ENCODE peak calls at places on chromosomes 11 and 22, in nine cellular contexts. U is coronary artery, L is thoracic aorta, K is endodermal cell, D is heart left ventricle, O is astrocyte of the spinal cord, C is tibial nerve, S is suprapubic skin, V is B cell. E is an unnamed sample.

GRCh38 chr11:128728767-128729587 is 35.1 kb downstream of the FLI1 start:
- DNase-seq in V (no peak), L (no peak), D (no peak), S (no peak), C (no peak), U (no peak), K (no peak), O (no peak), E (no peak)

GRCh38 chr22:27726726-27727449 is 74.7 kb downstream of the MN1 start:
- DNase-seq in S (peak), V (no peak), K (peak), D (peak), O (peak), C (no peak), L (no peak), U (peak), E (peak)

GRCh38 chr11:111355956-111356659 is 23.0 kb downstream of the POU2AF1 start:
- DNase-seq in D (no peak), V (no peak), U (no peak), S (no peak), L (no peak), O (no peak), K (no peak), C (no peak), E (no peak)

GRCh38 chr11:72100462-72100861 is 2.6 kb downstream of the LAMTOR1 start:
- DNase-seq in V (no peak), U (no peak), S (no peak), K (no peak), C (no peak), D (no peak), O (no peak), L (no peak), E (no peak)

GRCh38 chr11:94183886-94184264 is 55.2 kb downstream of the PANX1 start:
- DNase-seq in O (peak), L (no peak), K (peak), C (peak), V (peak), S (no peak), U (no peak), D (peak), E (no peak)

GRCh38 chr11:118304227-118304808 is at the start of gene CD3E:
- DNase-seq in O (no peak), L (no peak), D (no peak), C (no peak), S (no peak), V (no peak), K (no peak), U (no peak), E (no peak)

GRCh38 chr11:72519220-72519881 is 85.0 kb upstream of the CLPB start:
- DNase-seq in O (no peak), K (no peak), L (no peak), C (no peak), S (no peak), V (no peak), D (no peak), U (no peak), E (no peak)

GRCh38 chr11:71139516-71140205 is 112.7 kb downstream of the SHANK2 start:
- DNase-seq in C (no peak), S (no peak), O (peak), L (no peak), V (no peak), D (peak), K (no peak), U (no peak), E (no peak)

GRCh38 chr11:62974848-62975522 is 9.8 kb downstream of the SLC22A6 start:
- DNase-seq in L (no peak), D (peak), O (no peak), C (no peak), S (no peak), K (peak), V (no peak), U (peak), E (no peak)

GRCh38 chr11:125123947-125124633 is 12.7 kb upstream of the TMEM218 start:
- DNase-seq in K (peak), D (peak), S (no peak), C (no peak), U (no peak), O (peak), L (no peak), V (peak), E (no peak)

GRCh38 chr11:2257023-2257700 is 13.2 kb downstream of the ASCL2 start:
- DNase-seq in O (no peak), D (no peak), L (no peak), S (peak), C (no peak), V (no peak), U (no peak), K (peak), E (no peak)

GRCh38 chr22:37212174-37212906 is at the start of gene SSTR3:
- DNase-seq in K (peak), O (no peak), D (no peak), C (no peak), L (no peak), U (no peak), S (no peak), V (peak), E (peak)

GRCh38 chr11:64920124-64920523 is 3.1 kb upstream of the ATG2A start:
- DNase-seq in L (no peak), K (no peak), V (no peak), D (no peak), U (no peak), C (no peak), O (no peak), S (no peak), E (no peak)

GRCh38 chr22:20436309-20437252 is 1.0 kb downstream of the SCARF2 start:
- DNase-seq in S (no peak), K (peak), V (peak), U (no peak), L (no peak), C (no peak), D (no peak), O (peak), E (no peak)

GRCh38 chr11:126352934-126353801 is 2.3 kb upstream of the ST3GAL4 start:
- DNase-seq in V (no peak), S (peak), L (no peak), C (no peak), K (no peak), D (no peak), O (peak), U (no peak), E (no peak)

GRCh38 chr22:38167988-38168407 is 13.6 kb downstream of the PLA2G6 start:
- DNase-seq in C (no peak), V (no peak), O (no peak), S (no peak), L (no peak), U (peak), K (no peak), D (peak), E (no peak)

GRCh38 chr11:124748100-124748418 is 4.0 kb downstream of the VSIG2 start:
- DNase-seq in V (no peak), S (no peak), L (no peak), U (no peak), K (no peak), D (no peak), O (no peak), C (no peak), E (no peak)

GRCh38 chr11:105181100-105181499 is 41.5 kb upstream of the CARD18 start:
- DNase-seq in S (no peak), U (no peak), L (no peak), O (peak), C (no peak), V (no peak), D (peak), K (no peak), E (no peak)

GRCh38 chr11:1517117-1518005 is 30.8 kb upstream of the MOB2 start:
- DNase-seq in U (no peak), K (no peak), D (no peak), V (no peak), L (no peak), C (no peak), S (no peak), O (no peak), E (no peak)

GRCh38 chr11:117663389-117663788 is 133.6 kb downstream of the DSCAML1 start:
- DNase-seq in U (no peak), K (no peak), D (no peak), C (no peak), S (no peak), O (no peak), L (no peak), V (no peak), E (no peak)

GRCh38 chr11:37333345-37333744 is 735.3 kb upstream of the RAG2 start:
- DNase-seq in D (no peak), V (no peak), L (no peak), O (no peak), U (no peak), C (no peak), K (no peak), S (no peak), E (no peak)

GRCh38 chr11:34794696-34795095 is 121.5 kb downstream of the APIP start:
- DNase-seq in C (no peak), D (no peak), L (no peak), O (no peak), S (no peak), U (no peak), V (no peak), K (no peak), E (no peak)

GRCh38 chr11:59283825-59284772 is 71.4 kb upstream of the MPEG1 start:
- DNase-seq in C (peak), L (no peak), U (no peak), O (peak), S (no peak), D (peak), V (no peak), K (peak), E (no peak)

GRCh38 chr22:32842486-32842885 is 41.0 kb downstream of the TIMP3 start:
- DNase-seq in C (no peak), U (no peak), S (no peak), D (no peak), L (no peak), K (no peak), O (no peak), V (no peak), E (no peak)

GRCh38 chr11:61023086-61024035 is 51.9 kb downstream of the CD6 start:
- DNase-seq in L (no peak), C (no peak), K (no peak), O (no peak), V (no peak), D (no peak), U (no peak), S (no peak), E (no peak)

GRCh38 chr11:72000591-72000867 is 1.8 kb downstream of the IL18BP start:
- DNase-seq in K (no peak), V (no peak), L (no peak), O (no peak), U (no peak), D (no peak), S (no peak), C (no peak), E (no peak)

GRCh38 chr11:107562647-107563208 is 2.8 kb downstream of the ALKBH8 start:
- DNase-seq in C (no peak), K (no peak), U (no peak), D (no peak), L (no peak), S (no peak), V (no peak), O (peak), E (no peak)

GRCh38 chr11:830295-831131 is 2.2 kb upstream of the CD151 start:
- DNase-seq in L (no peak), K (peak), C (no peak), O (peak), U (no peak), D (peak), V (peak), S (no peak), E (no peak)

GRCh38 chr22:41512421-41513194 is 31.7 kb downstream of the POLR3H start:
- DNase-seq in S (no peak), C (no peak), O (peak), V (no peak), K (peak), L (no peak), U (no peak), D (no peak), E (peak)

GRCh38 chr22:17734197-17734596 is 40.1 kb downstream of the BID start:
- DNase-seq in C (no peak), S (no peak), U (no peak), D (no peak), V (no peak), O (peak), L (no peak), K (peak), E (no peak)

GRCh38 chr22:22450343-22450839 is 58.2 kb downstream of the ZNF280B start:
- DNase-seq in D (peak), O (no peak), L (no peak), V (peak), K (no peak), S (no peak), C (peak), U (no peak), E (no peak)

GRCh38 chr11:70397336-70397982 is 870 bp upstream of the CTTN start:
- DNase-seq in K (peak), S (no peak), L (no peak), D (no peak), V (peak), U (no peak), O (no peak), C (no peak), E (no peak)

GRCh38 chr11:72583616-72584292 is 90.5 kb downstream of the PDE2A start:
- DNase-seq in U (no peak), K (no peak), L (no peak), D (no peak), C (no peak), S (no peak), V (no peak), O (no peak), E (no peak)

GRCh38 chr11:130379276-130379675 is 49.1 kb downstream of the ADAMTS8 start:
- DNase-seq in O (no peak), L (no peak), C (no peak), K (peak), V (no peak), S (no peak), D (no peak), U (peak), E (no peak)

GRCh38 chr22:46042786-46043185 is 65.8 kb upstream of the WNT7B start:
- DNase-seq in D (no peak), S (peak), U (peak), K (peak), V (no peak), L (no peak), C (no peak), O (no peak), E (no peak)

GRCh38 chr22:19477321-19478085 is 1.5 kb downstream of the UFD1 start:
- DNase-seq in L (no peak), O (peak), U (no peak), V (no peak), D (no peak), S (no peak), C (no peak), K (no peak), E (no peak)

GRCh38 chr11:134742228-134742612 is 330.2 kb upstream of the B3GAT1 start:
- DNase-seq in V (no peak), K (no peak), C (no peak), U (no peak), O (peak), S (no peak), L (no peak), D (peak), E (no peak)

GRCh38 chr11:60923326-60923725 is 934 bp upstream of the TMEM132A start:
- DNase-seq in K (no peak), U (no peak), L (no peak), O (no peak), V (no peak), C (no peak), D (no peak), S (no peak), E (no peak)

GRCh38 chr11:112128483-112129121 is 35.3 kb downstream of the IL18 start:
- DNase-seq in S (no peak), L (no peak), C (peak), U (no peak), K (no peak), V (no peak), D (peak), O (peak), E (no peak)

GRCh38 chr22:31173386-31174145 is 13.6 kb downstream of the RNF185 start:
- DNase-seq in C (no peak), V (no peak), K (no peak), O (peak), L (no peak), U (no peak), S (no peak), D (no peak), E (no peak)

GRCh38 chr22:31178859-31179258 is 18.9 kb downstream of the RNF185 start:
- DNase-seq in U (no peak), D (no peak), O (no peak), K (no peak), L (no peak), V (no peak), S (no peak), C (no peak), E (no peak)

GRCh38 chr22:31179345-31179744 is 19.4 kb downstream of the RNF185 start:
- DNase-seq in S (peak), V (no peak), U (no peak), D (no peak), K (no peak), L (no peak), O (peak), C (no peak), E (no peak)

GRCh38 chr22:31176923-31177322 is 16.9 kb downstream of the RNF185 start:
- DNase-seq in D (no peak), S (no peak), L (no peak), U (no peak), K (no peak), O (no peak), V (no peak), C (no peak), E (no peak)

DNA sequence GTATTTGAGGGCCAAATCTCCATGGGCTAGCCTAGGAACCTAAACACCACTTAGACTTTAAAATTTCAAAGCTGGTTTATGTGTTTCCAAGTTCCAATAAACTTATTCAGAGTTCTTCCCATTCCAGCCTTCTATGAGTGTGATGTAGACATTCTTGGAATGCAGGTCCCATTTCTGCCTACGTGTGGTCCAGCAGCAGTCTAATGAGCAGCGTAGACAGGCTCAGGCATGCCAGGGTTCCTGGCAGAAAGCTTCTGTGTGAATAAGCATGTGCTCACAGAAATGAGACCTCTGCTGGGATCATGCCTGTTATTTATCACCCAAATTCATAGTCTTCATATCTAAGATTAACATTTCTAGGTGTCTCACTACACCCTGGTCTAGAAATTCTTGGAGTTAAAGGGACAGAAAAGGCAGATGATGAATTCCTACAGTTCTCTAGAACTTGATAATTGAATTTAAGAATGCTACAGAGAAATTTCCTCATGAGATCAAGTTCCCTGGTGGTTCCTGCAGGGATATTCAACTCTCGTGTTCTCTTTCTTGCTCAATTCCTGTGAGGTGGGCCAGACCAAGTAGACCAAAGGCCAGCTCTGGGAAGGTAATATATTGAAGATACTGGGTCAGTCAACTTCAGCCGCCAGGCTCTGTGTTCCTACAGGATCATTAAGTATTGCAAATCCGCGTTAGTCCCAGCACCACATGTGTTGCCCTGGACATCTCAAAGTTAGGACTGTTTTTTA is 17.6 kb downstream of the RNF185 start:
- DNase-seq in U (no peak), L (peak), K (no peak), C (no peak), V (no peak), S (no peak), O (peak), D (no peak), E (no peak)
- TF ChIP-seq CTCF in U (no peak), L (peak), K (no peak), C (no peak), V (no peak), S (no peak), O (no peak), D (no peak), E (no peak)

GRCh38 chr11:85742348-85742747 is 56.4 kb upstream of the CCDC89 start:
- DNase-seq in D (no peak), C (no peak), K (no peak), L (no peak), O (no peak), U (no peak), V (no peak), S (no peak), E (no peak)
- TF ChIP-seq CTCF in D (no peak), C (no peak), K (no peak), L (no peak), O (no peak), U (no peak), V (no peak), S (no peak), E (no peak)

GRCh38 chr11:33723238-33723881 is 12.9 kb downstream of the CD59 start:
- DNase-seq in O (peak), L (no peak), D (peak), K (peak), U (no peak), V (no peak), C (no peak), S (no peak), E (no peak)

GRCh38 chr11:33721984-33722383 is 14.2 kb downstream of the CD59 start:
- DNase-seq in S (no peak), C (no peak), L (no peak), K (no peak), V (no peak), D (no peak), U (no peak), O (no peak), E (no peak)

GRCh38 chr11:33722579-33723234 is 13.5 kb downstream of the CD59 start:
- DNase-seq in K (no peak), S (no peak), D (no peak), O (peak), L (no peak), U (no peak), V (no peak), C (no peak), E (no peak)

GRCh38 chr11:33725496-33725895 is 10.7 kb downstream of the CD59 start:
- DNase-seq in C (no peak), K (no peak), O (no peak), S (no peak), U (no peak), L (no peak), V (no peak), D (no peak), E (no peak)

DNA sequence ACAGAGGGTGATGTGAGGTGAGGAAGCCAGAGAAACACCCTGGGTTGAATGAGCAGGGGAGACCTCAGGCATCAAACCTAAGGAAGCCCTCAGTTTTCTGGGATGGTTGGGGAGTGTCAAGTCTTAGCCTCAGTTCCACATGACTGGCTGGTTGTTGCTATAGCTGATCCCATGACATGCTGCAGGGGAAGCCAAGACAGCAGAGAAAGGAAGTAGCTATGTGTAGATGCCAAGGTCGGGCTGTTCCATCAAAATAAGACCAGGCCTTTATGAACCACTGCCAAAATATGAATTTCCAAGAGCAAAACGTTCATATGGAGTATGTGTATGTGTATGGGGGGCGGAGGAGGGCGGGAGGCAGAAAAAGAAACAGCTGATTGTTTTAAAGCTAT is 11.6 kb downstream of the CD59 start:
- DNase-seq in O (no peak), L (no peak), C (no peak), U (no peak), V (no peak), S (no peak), D (peak), K (no peak), E (no peak)
- TF ChIP-seq CTCF in O (no peak), L (no peak), C (no peak), U (no peak), V (no peak), S (no peak), D (no peak), K (no peak), E (no peak)

GRCh38 chr11:67576742-67577475 is 6.7 kb upstream of the GSTP1 start:
- DNase-seq in V (no peak), U (no peak), L (no peak), O (no peak), C (no peak), S (no peak), D (no peak), K (peak), E (no peak)
- TF ChIP-seq CTCF in V (no peak), U (no peak), L (no peak), O (no peak), C (no peak), S (no peak), D (no peak), K (peak), E (no peak)

E was measured in osteocyte.